ENCODE peak calls at places on chromosomes 7 and 10, in four cellular contexts. J is K562, O is HepG2, L is SK-N-SH. C is an unnamed sample.

GRCh38 chr7:51227861-51228260 is 88.7 kb downstream of the COBL start:
- DNase-seq in J (no peak), O (no peak), L (no peak), C (no peak)

GRCh38 chr7:24718431-24718831 is 38.8 kb downstream of the GSDME start:
- DNase-seq in J (no peak), O (no peak), L (no peak), C (no peak)

GRCh38 chr7:47792521-47793121 is 155.6 kb downstream of the PKD1L1 start:
- DNase-seq in J (no peak), O (no peak), L (no peak), C (no peak)

GRCh38 chr10:116809528-116810500 is 39.5 kb upstream of the ENO4 start:
- DNase-seq in J (peak; percentile 53), O (peak; percentile 12), L (peak; percentile 70), C (peak; percentile 75)

GRCh38 chr10:7697304-7697822 is 5.8 kb upstream of the ITIH2 start:
- DNase-seq in J (no peak), O (no peak), L (no peak), C (no peak)

GRCh38 chr10:17365402-17365801 is 89.0 kb downstream of the ST8SIA6 start:
- DNase-seq in J (no peak), O (no peak), L (no peak), C (no peak)

GRCh38 chr10:49690673-49691356 is 11.4 kb downstream of the C10orf53 start:
- DNase-seq in J (no peak), O (no peak), L (peak; percentile 70), C (no peak)

GRCh38 chr7:131145770-131146169 is 181.9 kb upstream of the MKLN1 start:
- DNase-seq in J (no peak), O (no peak), L (no peak), C (no peak)

GRCh38 chr7:11742496-11742895 is 89.5 kb downstream of the THSD7A start:
- DNase-seq in J (no peak), O (no peak), L (no peak), C (no peak)

GRCh38 chr10:117075064-117075463 is 63.0 kb downstream of the VAX1 start:
- DNase-seq in J (no peak), O (no peak), L (no peak), C (no peak)

GRCh38 chr10:13272164-13272571 is 27.7 kb downstream of the PHYH start:
- DNase-seq in J (no peak), O (peak; percentile 21), L (peak; percentile 29), C (peak; percentile 14)

GRCh38 chr10:45470098-45471012 is 96.3 kb downstream of the ALOX5 start:
- DNase-seq in J (peak; percentile 80), O (peak; percentile 88), L (peak; percentile 40), C (peak; percentile 33)

GRCh38 chr10:21496285-21497176 is 29.0 kb downstream of the SKIDA1 start:
- DNase-seq in J (peak; percentile 66), O (peak; percentile 54), L (peak; percentile 81), C (peak; percentile 53)

GRCh38 chr7:31919678-31920369 is 150.4 kb downstream of the PDE1C start:
- DNase-seq in J (no peak), O (no peak), L (no peak), C (no peak)

GRCh38 chr7:117830422-117830954 is 42.8 kb downstream of the CTTNBP2 start:
- DNase-seq in J (no peak), O (no peak), L (no peak), C (no peak)

GRCh38 chr7:84070101-84070500 is 124.5 kb downstream of the SEMA3A start:
- DNase-seq in J (no peak), O (no peak), L (no peak), C (no peak)

GRCh38 chr10:48215148-48215982 is 59.1 kb downstream of the FRMPD2 start:
- DNase-seq in J (peak; percentile 74), O (peak; percentile 28), L (peak; percentile 40), C (peak; percentile 77)

GRCh38 chr7:36301914-36302771 is 87.5 kb upstream of the ANLN start:
- DNase-seq in J (peak; percentile 66), O (no peak), L (no peak), C (no peak)

GRCh38 chr7:46011059-46011458 is 90.0 kb upstream of the IGFBP3 start:
- DNase-seq in J (no peak), O (no peak), L (no peak), C (no peak)

DNA sequence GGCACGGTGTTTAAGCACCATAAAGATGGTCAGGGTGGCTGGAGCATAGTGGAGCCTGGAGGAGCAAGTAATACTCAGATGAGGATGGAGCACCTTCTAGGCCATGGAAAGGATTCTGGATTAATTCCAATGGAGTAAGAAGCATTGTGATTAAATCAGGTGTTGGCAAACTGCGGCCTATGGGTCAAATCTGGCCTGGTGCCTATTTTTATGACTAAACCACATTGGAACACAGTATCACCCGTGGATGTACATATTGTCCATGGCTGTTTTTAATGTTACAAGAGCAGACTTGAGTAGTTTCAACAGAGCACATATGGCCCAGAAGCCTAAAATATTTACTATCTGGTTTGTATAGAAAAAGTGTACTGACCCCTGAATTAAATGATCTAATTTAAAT is 49.9 kb upstream of the TMEM248 start:
- DNase-seq in J (no peak), O (no peak), L (no peak), C (no peak)
- TF ChIP-seq FOXJ3 in J (no peak), O (no peak), L (no peak), C (no peak)

DNA sequence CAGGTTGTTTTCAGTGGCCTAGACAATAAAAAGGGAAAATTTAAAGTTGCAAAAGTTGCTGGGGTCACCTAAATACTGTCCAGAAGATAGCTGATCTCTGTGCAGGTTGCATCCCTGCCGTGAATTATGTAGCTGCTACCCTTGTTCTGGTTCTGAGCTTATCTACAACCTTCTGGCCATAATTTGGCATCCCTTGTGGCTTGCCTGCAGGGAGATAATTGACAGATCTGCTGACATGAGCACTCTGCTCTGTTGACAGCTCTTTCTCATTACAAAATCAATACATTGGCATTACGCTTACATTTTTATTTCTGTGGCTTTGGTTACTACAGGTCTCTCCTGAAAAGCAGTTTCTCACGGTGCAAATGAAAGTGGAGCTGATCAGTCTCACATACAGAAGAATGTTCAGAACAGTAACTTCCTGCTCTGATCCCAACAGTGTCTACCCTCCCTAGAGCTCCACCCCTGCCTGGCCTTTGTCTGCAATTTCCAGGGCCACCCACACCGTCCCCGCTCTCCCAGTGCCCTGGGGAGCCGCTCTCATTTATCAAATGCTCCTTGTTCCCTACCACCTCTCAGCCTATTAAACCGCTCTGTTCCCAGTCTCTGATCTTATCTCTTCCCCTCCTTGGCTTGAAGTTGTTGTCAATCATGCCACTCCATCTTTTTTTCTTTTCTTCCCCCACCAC is 29.1 kb upstream of the HECTD2 start:
- DNase-seq in J (no peak), O (no peak), L (peak; percentile 67), C (no peak)
- TF ChIP-seq FOXJ3 in J (no peak), O (no peak), L (peak; percentile 70), C (no peak)

GRCh38 chr10:88117227-88117626 is 253.8 kb downstream of the PTEN start:
- DNase-seq in J (no peak), O (no peak), L (no peak), C (no peak)

GRCh38 chr10:88120075-88120474 is 256.6 kb downstream of the PTEN start:
- DNase-seq in J (no peak), O (no peak), L (no peak), C (no peak)

GRCh38 chr10:88116491-88116890 is 253.1 kb downstream of the PTEN start:
- DNase-seq in J (no peak), O (no peak), L (no peak), C (no peak)

GRCh38 chr10:88118769-88119559 is 255.5 kb downstream of the PTEN start:
- DNase-seq in J (no peak), O (no peak), L (no peak), C (no peak)

DNA sequence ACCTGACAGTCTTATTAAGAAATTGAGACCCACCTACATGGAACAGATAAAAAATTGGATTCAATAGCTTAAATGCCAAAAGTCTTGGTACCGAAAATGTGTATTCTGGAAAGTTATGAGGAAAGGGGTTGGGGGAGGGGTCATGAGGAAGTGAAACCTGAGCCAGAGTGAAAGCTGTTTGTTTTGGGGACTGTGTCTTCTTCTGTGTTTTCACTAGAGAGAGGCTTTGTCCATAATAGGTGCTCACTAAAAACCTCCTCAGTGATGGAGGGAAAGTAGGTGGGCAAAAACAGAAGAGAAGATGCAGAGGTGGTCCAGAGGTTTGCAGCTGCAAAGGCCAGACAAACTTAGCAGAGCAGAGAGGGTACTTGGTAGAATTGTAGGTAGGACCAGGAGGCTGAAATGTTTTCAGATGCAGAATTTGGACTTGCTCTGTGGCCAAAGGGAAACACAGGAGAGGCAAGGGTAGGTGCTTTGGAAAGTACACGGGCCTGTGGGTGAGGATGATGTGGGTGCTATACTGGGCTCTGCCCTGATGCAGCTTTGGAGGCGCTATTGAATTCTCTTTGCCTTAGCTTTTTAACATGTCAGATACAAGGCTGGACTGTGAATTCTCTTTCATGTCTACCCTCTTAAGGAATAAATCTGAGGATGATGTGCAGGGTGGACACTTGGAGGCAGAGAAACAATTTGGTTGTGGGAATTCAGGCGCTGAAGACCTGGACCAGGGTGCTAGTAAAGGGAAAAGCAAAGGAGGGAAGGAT is 254.6 kb downstream of the PTEN start:
- DNase-seq in J (peak; percentile 7), O (no peak), L (no peak), C (no peak)
- TF ChIP-seq FOXJ3 in J (no peak), O (no peak), L (no peak), C (no peak)

GRCh38 chr7:151697942-151698341 is 178.2 kb upstream of the RHEB start:
- DNase-seq in J (no peak), O (no peak), L (no peak), C (no peak)

GRCh38 chr7:151702961-151703360 is 174.0 kb downstream of the PRKAG2 start:
- DNase-seq in J (no peak), O (no peak), L (no peak), C (no peak)

GRCh38 chr7:151699147-151699546 is 177.8 kb downstream of the PRKAG2 start:
- DNase-seq in J (peak; percentile 52), O (no peak), L (no peak), C (no peak)

GRCh38 chr7:151699920-151700319 is 177.0 kb downstream of the PRKAG2 start:
- DNase-seq in J (no peak), O (no peak), L (no peak), C (no peak)

DNA sequence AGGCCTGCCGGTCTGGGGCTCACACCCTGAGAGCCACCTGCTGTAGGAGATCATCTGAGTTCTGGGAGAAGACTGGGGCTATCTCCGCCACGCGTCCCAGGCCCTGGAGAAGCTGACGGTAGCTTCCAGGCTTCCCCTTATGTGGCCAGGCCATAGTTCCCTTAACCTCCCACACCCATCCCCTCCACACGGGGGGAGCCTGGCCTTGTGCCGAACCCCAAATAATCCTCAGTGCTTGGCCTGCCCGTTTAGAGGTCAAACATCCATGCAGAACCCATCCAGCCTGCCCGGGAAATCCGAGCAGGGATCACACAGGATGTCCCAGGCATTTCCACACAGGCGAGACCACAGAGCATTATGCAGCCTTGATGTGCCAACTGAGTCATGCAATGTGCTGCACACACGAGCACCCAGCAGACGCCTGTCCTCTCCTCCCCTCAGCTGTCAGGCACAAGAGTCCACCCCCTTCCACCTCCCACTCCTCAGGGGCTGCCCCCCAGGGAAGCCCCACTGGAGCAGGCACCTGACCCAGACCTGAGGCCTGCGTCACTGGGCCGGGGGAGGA is 176.2 kb downstream of the PRKAG2 start:
- DNase-seq in J (no peak), O (no peak), L (no peak), C (no peak)
- TF ChIP-seq FOXJ3 in J (no peak), O (no peak), L (no peak), C (no peak)